ENCODE peak calls at places on chromosomes 4 and X, in nine cellular contexts. Q is bronchial epithelial cell, V is astrocyte, Y is cardiac fibroblast, M is heart right ventricle, E is astrocyte of the cerebellum, H is A673, P is GM12865, B is PC-3. D is an unnamed sample.

GRCh38 chrX:25002658-25003015 is 13.1 kb downstream of the ARX start:
- DNase-seq in Q (no peak), V (no peak), Y (no peak), M (no peak), E (no peak), H (no peak), P (no peak), B (no peak), D (no peak)

GRCh38 chrX:86946569-86946968 is 571.0 kb upstream of the KLHL4 start:
- DNase-seq in Q (peak), V (no peak), Y (peak), M (no peak), E (no peak), H (peak), P (peak), B (peak), D (peak)

GRCh38 chrX:130039847-130040246 is 57.4 kb downstream of the BCORL1 start:
- DNase-seq in Q (no peak), V (no peak), Y (no peak), M (no peak), E (no peak), H (no peak), P (no peak), B (no peak), D (no peak)

GRCh38 chr4:157674699-157675098 is 454.2 kb downstream of the GRIA2 start:
- DNase-seq in Q (no peak), V (no peak), Y (no peak), M (no peak), E (no peak), H (no peak), P (no peak), B (no peak), D (no peak)

GRCh38 chr4:5638976-5639375 is 69.4 kb downstream of the EVC2 start:
- DNase-seq in Q (peak), V (peak), Y (peak), M (no peak), E (no peak), H (no peak), P (no peak), B (peak), D (peak)

GRCh38 chrX:151973851-151974335 is 583 bp downstream of the GABRE start:
- DNase-seq in Q (peak), V (no peak), Y (peak), M (peak), E (no peak), H (peak), P (no peak), B (no peak), D (peak)

GRCh38 chr4:168558587-168558986 is 61.7 kb downstream of the PALLD start:
- DNase-seq in Q (peak), V (peak), Y (peak), M (no peak), E (no peak), H (peak), P (no peak), B (peak), D (peak)

GRCh38 chr4:112296949-112297483 is at the start of gene ALPK1:
- DNase-seq in Q (peak), V (peak), Y (peak), M (no peak), E (no peak), H (peak), P (peak), B (peak), D (peak)

GRCh38 chr4:83618431-83618830 is 82.5 kb downstream of the GPAT3 start:
- DNase-seq in Q (peak), V (peak), Y (peak), M (no peak), E (peak), H (no peak), P (no peak), B (peak), D (peak)

GRCh38 chr4:176875026-176875425 is 82.3 kb upstream of the VEGFC start:
- DNase-seq in Q (no peak), V (no peak), Y (no peak), M (no peak), E (no peak), H (no peak), P (no peak), B (no peak), D (peak)

GRCh38 chr4:151992755-151993154 is 231.9 kb upstream of the GATB start:
- DNase-seq in Q (no peak), V (no peak), Y (no peak), M (no peak), E (no peak), H (no peak), P (no peak), B (no peak), D (no peak)

DNA sequence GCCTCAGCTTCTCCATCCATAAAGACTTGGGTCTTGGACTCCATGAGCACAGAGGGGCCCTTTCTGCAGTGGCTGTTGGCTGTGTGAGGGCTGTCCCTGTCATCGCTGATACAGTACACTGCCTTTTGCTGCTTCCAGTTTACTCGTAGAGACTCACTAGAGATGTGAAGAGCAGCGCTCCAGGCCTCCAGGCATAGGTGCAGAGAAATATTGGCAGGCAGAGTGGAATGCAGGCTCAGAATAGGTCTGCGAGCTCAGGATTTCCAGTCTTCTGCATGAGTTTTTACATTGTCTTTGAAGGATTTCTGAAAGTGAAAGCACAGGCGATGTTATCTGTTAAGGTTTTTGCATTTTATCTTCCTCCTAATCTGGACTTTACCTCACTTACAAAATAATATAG is 97.4 kb downstream of the AASDH start:
- DNase-seq in Q (no peak), V (peak), Y (no peak), M (no peak), E (no peak), H (no peak), P (no peak), B (no peak), D (peak)
- H3K4me3 ChIP-seq in Q (no peak), V (no peak), Y (no peak), M (no peak), E (no peak), H (no peak), P (peak), B (no peak), D (peak)

DNA sequence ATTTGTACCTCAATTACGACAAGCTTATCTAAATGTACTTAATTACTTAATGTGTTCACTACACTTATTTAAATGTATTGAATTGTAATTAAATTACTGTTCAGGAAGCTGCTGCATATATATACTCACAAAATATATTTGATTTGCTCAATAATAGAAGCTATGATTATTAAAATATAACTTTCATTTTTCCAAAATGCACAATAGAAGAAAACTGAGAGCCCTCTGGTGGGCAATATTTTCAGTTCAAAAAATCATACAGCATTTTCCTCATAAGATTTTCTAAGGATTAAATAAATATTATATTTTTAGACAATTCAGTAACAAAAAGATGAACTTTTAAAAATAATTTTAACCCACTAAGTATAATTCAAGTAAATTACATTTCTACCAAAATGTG is 217.3 kb downstream of the DKK2 start:
- DNase-seq in Q (no peak), V (no peak), Y (peak), M (no peak), E (no peak), H (no peak), P (no peak), B (peak), D (peak)
- TF ChIP-seq CTCF in Q (no peak), V (no peak), Y (peak), M (no peak), E (peak), H (peak), P (no peak), B (peak), D (peak)

GRCh38 chr4:48898733-48899431 is 7.7 kb downstream of the OCIAD2 start:
- DNase-seq in Q (peak), V (peak), Y (peak), M (no peak), E (no peak), H (peak), P (no peak), B (no peak), D (no peak)

GRCh38 chr4:48902266-48902665 is 4.3 kb downstream of the OCIAD2 start:
- DNase-seq in Q (peak), V (no peak), Y (peak), M (no peak), E (no peak), H (peak), P (no peak), B (peak), D (peak)

GRCh38 chr4:48901196-48901595 is 5.4 kb downstream of the OCIAD2 start:
- DNase-seq in Q (no peak), V (no peak), Y (no peak), M (no peak), E (no peak), H (no peak), P (no peak), B (no peak), D (no peak)

GRCh38 chr4:48899432-48899749 is 7.2 kb downstream of the OCIAD2 start:
- DNase-seq in Q (no peak), V (no peak), Y (no peak), M (no peak), E (no peak), H (no peak), P (no peak), B (no peak), D (no peak)

GRCh38 chr4:48899950-48900349 is 6.6 kb downstream of the OCIAD2 start:
- DNase-seq in Q (no peak), V (peak), Y (peak), M (no peak), E (peak), H (peak), P (no peak), B (no peak), D (peak)
- H3K4me3 ChIP-seq in Q (no peak), V (no peak), Y (no peak), M (no peak), E (no peak), H (no peak), P (no peak), B (no peak), D (no peak)

DNA sequence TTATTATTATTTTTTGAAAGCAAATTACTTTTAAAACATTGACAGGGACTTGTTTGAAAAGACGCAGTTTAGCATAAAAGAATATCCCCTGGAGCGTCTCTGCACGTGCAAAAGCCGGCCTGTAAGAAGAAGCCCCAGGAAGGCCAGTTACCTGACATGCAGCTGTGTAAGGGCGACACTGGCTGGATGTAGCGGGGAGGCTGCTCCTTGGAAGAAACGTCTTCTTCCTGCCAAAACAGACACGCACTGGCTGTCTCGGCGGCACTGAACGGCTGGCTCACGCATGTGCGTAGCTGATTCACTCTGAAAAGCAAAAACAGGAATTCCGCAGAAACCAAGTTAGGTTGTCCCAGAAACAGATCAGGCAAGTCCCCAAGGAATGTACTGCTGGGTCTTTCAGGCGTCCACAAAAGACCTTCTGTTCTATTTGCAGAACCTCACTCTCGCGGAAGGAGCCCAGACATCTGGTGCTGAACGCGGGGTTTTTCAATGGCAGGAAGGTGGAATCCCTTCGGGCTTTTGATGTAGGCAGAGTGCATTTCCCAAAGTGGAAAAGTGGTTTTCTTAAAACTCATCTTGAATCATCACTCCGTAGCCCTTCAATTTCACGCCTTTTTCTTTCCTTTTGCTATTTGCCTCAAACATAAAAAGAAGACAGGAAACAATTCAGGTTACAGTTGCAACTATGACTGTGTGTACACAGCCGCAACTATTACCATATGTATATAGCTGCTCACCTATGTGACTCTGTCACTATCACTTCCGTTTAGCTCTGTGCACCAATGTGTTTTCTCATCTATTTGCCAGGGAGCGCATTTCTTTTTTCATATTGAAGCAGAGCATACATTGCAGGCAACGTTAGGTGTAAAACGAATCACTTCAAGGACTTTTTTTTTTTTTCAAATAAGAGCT is 38.1 kb upstream of the ARSH start:
- DNase-seq in Q (peak), V (peak), Y (peak), M (peak), E (peak), H (peak), P (no peak), B (peak), D (peak)
- TF ChIP-seq CTCF in Q (no peak), V (no peak), Y (no peak), M (no peak), E (no peak), H (peak), P (no peak), B (no peak), D (no peak)

DNA sequence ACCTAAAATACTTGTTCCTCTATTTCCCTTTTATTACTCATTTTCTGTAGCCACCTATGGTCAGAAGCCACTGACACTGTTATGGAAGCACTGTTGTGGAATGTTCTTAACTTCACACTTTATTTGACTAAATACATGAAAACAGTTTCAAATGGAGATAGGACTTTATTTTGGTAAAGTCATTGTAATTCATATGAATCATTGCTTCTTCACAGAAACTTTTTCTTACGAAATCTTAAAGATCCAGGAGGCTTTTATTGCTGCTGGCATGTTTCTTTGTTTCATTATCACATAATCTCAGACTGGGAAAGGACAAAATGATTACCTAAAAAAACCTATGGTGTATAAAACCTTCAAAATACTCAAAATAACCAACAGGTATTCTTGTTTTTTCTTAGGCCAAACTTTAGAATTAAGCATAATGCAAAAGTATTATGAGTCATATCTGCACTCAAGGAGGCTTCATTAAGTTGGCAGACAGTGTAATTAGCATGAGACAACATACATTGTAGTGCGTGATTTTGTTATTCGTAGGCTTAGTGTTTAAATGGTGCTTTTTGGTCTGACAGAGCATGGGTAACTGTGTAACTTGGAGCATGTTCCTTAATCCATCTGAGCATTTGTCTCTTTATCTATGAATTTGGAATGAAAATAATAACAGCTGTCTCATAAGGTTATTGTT is 58.0 kb downstream of the SH3BGRL start:
- DNase-seq in Q (peak), V (peak), Y (peak), M (no peak), E (no peak), H (peak), P (no peak), B (peak), D (peak)
- H3K4me3 ChIP-seq in Q (no peak), V (no peak), Y (no peak), M (no peak), E (no peak), H (no peak), P (no peak), B (no peak), D (no peak)

GRCh38 chr4:121050251-121050650 is 22.1 kb downstream of the NDNF start:
- DNase-seq in Q (no peak), V (no peak), Y (no peak), M (no peak), E (no peak), H (peak), P (no peak), B (peak), D (peak)
- TF ChIP-seq CTCF in Q (no peak), V (peak), Y (peak), M (peak), E (peak), H (peak), P (no peak), B (peak), D (peak)

DNA sequence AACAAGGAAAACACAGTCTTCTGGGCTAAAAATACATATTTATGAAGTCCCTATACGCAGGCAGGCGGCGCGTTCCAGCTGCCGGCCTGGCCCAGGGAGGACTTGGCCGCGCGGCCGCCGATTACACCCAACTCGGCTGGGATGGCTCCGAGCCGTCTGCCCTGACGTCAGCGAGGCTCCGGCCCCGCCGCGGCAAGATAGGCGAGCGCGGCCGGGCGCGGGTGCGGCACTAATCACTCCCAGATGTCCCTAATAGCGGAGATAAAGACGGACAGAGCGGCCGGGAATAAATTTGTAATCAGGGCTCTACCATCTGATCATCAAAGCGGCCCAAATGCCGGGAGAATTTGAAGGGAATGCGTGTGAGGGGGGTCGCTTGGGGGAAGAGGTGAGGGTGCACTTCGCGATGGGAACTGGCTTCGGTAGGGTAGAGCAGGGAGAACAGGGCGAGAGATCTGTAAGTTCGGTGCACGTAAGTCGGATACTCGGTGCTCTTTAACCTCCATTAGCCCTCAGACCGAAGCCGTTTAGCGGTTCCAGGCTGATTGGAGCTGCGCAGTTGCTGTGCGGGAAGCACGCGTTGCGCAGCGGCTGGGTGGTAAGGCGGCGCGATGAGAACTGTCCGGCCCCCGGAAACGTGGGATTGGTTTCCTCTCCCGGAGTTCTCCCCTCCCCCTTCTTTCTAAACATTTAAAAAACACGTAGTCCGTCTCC is 7.7 kb downstream of the HAND2 start:
- DNase-seq in Q (no peak), V (peak), Y (peak), M (peak), E (peak), H (peak), P (no peak), B (no peak), D (peak)
- H3K4me3 ChIP-seq in Q (peak), V (peak), Y (peak), M (peak), E (peak), H (peak), P (no peak), B (no peak), D (peak)

GRCh38 chr4:148369919-148370318 is 72.3 kb downstream of the NR3C2 start:
- DNase-seq in Q (no peak), V (no peak), Y (no peak), M (no peak), E (no peak), H (no peak), P (no peak), B (no peak), D (no peak)

GRCh38 chr4:148376151-148376550 is 66.1 kb downstream of the NR3C2 start:
- DNase-seq in Q (peak), V (peak), Y (peak), M (no peak), E (peak), H (peak), P (no peak), B (peak), D (peak)

GRCh38 chr4:148373093-148373492 is 69.1 kb downstream of the NR3C2 start:
- DNase-seq in Q (peak), V (no peak), Y (no peak), M (no peak), E (no peak), H (no peak), P (no peak), B (no peak), D (no peak)

DNA sequence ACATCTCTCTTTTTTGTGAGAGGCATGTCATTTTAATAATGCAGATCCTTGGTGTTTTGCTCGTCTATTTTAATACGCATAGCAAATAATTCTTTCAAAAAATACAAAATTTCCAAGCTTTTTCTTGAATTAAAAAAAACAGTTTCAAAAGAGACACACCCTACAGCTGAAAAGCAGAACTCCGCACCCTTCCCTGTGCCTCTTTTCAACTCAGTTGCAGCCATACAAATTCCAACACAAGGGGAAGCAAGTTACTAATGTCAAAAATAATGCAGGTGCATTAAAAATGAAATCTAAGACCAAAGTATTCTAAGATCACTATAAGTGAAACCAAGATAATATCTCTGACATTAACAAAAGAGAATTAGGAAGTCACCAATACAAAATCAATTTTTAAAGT is 66.6 kb downstream of the NR3C2 start:
- DNase-seq in Q (no peak), V (no peak), Y (no peak), M (no peak), E (no peak), H (no peak), P (no peak), B (no peak), D (no peak)
- TF ChIP-seq CTCF in Q (no peak), V (no peak), Y (no peak), M (no peak), E (no peak), H (no peak), P (no peak), B (no peak), D (no peak)